ENCODE peak calls at places on chromosomes 3 and 15, in six cellular contexts. K is cardiac fibroblast, A is NB4, Z is fibroblast of mammary gland, D is RWPE1, P is HFFc6. M is an unnamed sample.

GRCh38 chr15:36271048-36271447 is 308.4 kb upstream of the CDIN1 start:
- DNase-seq in K (no peak), A (no peak), Z (no peak), D (no peak), P (no peak), M (no peak)

GRCh38 chr3:32399030-32399620 is 7.5 kb downstream of the CMTM7 start:
- DNase-seq in K (peak), A (peak), Z (peak), D (no peak), P (peak), M (peak)

GRCh38 chr3:127597020-127597771 is 1.0 kb upstream of the MCM2 start:
- DNase-seq in K (no peak), A (peak), Z (no peak), D (no peak), P (no peak), M (no peak)

GRCh38 chr15:96974761-96975160 is 644.3 kb downstream of the NR2F2 start:
- DNase-seq in K (peak), A (no peak), Z (peak), D (no peak), P (no peak), M (no peak)

GRCh38 chr15:71261418-71261817 is 146.1 kb downstream of the THSD4 start:
- DNase-seq in K (no peak), A (no peak), Z (no peak), D (no peak), P (no peak), M (no peak)

GRCh38 chr3:33211444-33211843 is 7.2 kb downstream of the SUSD5 start:
- DNase-seq in K (peak), A (no peak), Z (peak), D (peak), P (peak), M (peak)

GRCh38 chr3:32540899-32541298 is 29.8 kb downstream of the DYNC1LI1 start:
- DNase-seq in K (no peak), A (no peak), Z (no peak), D (no peak), P (no peak), M (no peak)

GRCh38 chr15:80803580-80804525 is 24.7 kb downstream of the CEMIP start:
- DNase-seq in K (no peak), A (no peak), Z (no peak), D (no peak), P (no peak), M (no peak)

GRCh38 chr15:25862469-25863066 is 559 bp downstream of the ATP10A start:
- DNase-seq in K (peak), A (no peak), Z (peak), D (no peak), P (no peak), M (no peak)

GRCh38 chr3:141201122-141201521 is 30.5 kb upstream of the PXYLP1 start:
- DNase-seq in K (no peak), A (no peak), Z (no peak), D (no peak), P (no peak), M (no peak)

GRCh38 chr15:87547470-87548181 is 708.9 kb downstream of the NTRK3 start:
- DNase-seq in K (peak), A (no peak), Z (no peak), D (no peak), P (no peak), M (no peak)

GRCh38 chr3:72143970-72144717 is 359.2 kb upstream of the PROK2 start:
- DNase-seq in K (no peak), A (no peak), Z (no peak), D (no peak), P (no peak), M (no peak)

GRCh38 chr3:14536837-14537589 is 3.1 kb downstream of the GRIP2 start:
- DNase-seq in K (no peak), A (no peak), Z (no peak), D (no peak), P (no peak), M (no peak)

GRCh38 chr3:196967412-196968232 is 1.0 kb downstream of the PIGZ start:
- DNase-seq in K (no peak), A (no peak), Z (no peak), D (no peak), P (no peak), M (no peak)

GRCh38 chr3:195856410-195857084 is 44.8 kb upstream of the MUC4 start:
- DNase-seq in K (no peak), A (peak), Z (no peak), D (no peak), P (no peak), M (no peak)

GRCh38 chr3:171833775-171834460 is 9.2 kb upstream of the TMEM212 start:
- DNase-seq in K (peak), A (peak), Z (peak), D (peak), P (peak), M (no peak)

GRCh38 chr15:62389887-62390792 is 225.1 kb upstream of the C2CD4B start:
- DNase-seq in K (peak), A (peak), Z (peak), D (peak), P (peak), M (peak)

GRCh38 chr3:147421184-147421912 is 12.2 kb downstream of the ZIC1 start:
- DNase-seq in K (no peak), A (no peak), Z (no peak), D (no peak), P (no peak), M (no peak)

GRCh38 chr3:128285925-128286275 is 132.6 kb downstream of the EEFSEC start:
- DNase-seq in K (no peak), A (no peak), Z (no peak), D (no peak), P (no peak), M (no peak)

GRCh38 chr15:80155001-80155377 is 2.2 kb downstream of the FAH start:
- DNase-seq in K (no peak), A (no peak), Z (no peak), D (no peak), P (no peak), M (no peak)

GRCh38 chr3:11514191-11514770 is 129.4 kb downstream of the VGLL4 start:
- DNase-seq in K (peak), A (peak), Z (peak), D (peak), P (peak), M (peak)

GRCh38 chr3:127851899-127852298 is 29.6 kb upstream of the MGLL start:
- DNase-seq in K (no peak), A (no peak), Z (no peak), D (no peak), P (no peak), M (no peak)

GRCh38 chr3:32847520-32847919 is 29.7 kb downstream of the TRIM71 start:
- DNase-seq in K (no peak), A (no peak), Z (no peak), D (no peak), P (no peak), M (no peak)

GRCh38 chr3:119580148-119580760 is 962 bp downstream of the ADPRH start:
- DNase-seq in K (no peak), A (peak), Z (peak), D (no peak), P (no peak), M (peak)

GRCh38 chr15:35023794-35024193 is 35.7 kb upstream of the ZNF770 start:
- DNase-seq in K (no peak), A (peak), Z (peak), D (peak), P (no peak), M (peak)

GRCh38 chr15:63501256-63502089 is 2.9 kb upstream of the USP3 start:
- DNase-seq in K (peak), A (no peak), Z (peak), D (peak), P (peak), M (peak)

GRCh38 chr15:77862651-77863104 is 214.8 kb downstream of the TBC1D2B start:
- DNase-seq in K (no peak), A (peak), Z (no peak), D (no peak), P (no peak), M (no peak)

GRCh38 chr3:20558161-20558560 is 372.2 kb upstream of the SGO1 start:
- DNase-seq in K (no peak), A (no peak), Z (no peak), D (no peak), P (no peak), M (no peak)

GRCh38 chr15:47570451-47570850 is 146.9 kb upstream of the SEMA6D start:
- DNase-seq in K (no peak), A (no peak), Z (no peak), D (no peak), P (no peak), M (no peak)

GRCh38 chr3:67790043-67790442 is 135.6 kb upstream of the SUCLG2 start:
- DNase-seq in K (peak), A (peak), Z (peak), D (peak), P (peak), M (peak)

GRCh38 chr3:42556089-42556632 is 25.6 kb downstream of the SEC22C start:
- DNase-seq in K (no peak), A (peak), Z (no peak), D (no peak), P (no peak), M (no peak)

DNA sequence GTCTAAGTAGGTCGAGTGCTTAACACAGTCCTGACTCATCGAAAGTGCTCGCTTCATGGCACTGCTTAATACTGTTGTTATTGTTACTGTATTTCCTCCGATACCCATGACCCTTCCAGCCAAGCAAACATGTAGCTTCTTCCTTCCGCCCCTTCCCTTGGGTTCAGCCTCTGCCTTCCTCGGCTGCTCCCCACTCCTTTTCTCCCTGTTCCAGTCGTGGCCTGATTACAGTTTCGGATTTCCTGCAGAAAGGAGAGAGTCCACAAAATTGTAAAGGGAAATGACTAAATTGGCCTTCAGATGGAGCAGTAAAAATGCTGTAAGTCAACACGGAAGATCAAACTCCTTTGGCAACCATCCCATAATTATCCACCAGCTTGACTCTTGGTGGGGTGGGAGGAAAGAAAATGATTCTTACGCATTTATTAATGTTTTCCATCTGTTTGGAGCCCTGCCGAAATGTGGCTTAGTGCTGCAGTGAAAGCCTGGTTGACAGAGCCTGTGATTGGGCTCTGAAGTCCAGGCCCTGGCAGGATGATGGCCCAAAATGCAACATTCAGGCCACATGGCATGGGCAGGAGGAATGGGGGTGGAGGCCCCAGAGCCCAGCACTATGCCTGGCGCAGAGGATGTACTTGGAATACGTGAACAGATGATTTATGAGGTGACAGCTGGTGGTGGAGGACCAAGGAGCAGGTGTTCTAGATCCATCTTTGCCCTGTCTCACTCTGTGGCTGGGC is 37.6 kb downstream of the FAM3D start:
- DNase-seq in K (peak), A (no peak), Z (peak), D (no peak), P (peak), M (peak)
- TF ChIP-seq CTCF in K (no peak), A (no peak), Z (peak), D (no peak), P (peak), M (no peak)

DNA sequence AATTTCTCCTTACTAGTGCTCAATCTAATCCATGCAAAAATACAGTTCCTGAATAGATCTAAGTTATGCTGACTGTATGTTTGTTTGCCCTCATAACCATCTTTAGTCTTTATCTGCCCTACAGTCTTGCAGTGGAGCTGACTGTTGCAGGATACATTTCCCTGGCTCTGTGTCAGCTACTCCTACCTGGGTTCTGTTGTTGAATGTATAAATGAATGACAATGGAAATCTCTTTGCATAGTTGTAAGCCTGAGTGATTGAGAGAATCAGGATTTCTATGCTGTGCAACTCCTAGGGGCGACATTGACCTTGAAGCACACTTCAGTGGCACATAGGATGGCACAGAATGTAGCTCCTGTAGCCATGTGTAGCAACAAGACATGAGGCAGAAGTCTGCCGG is 16.0 kb upstream of the ZBBX start:
- DNase-seq in K (no peak), A (no peak), Z (no peak), D (no peak), P (no peak), M (no peak)
- TF ChIP-seq CTCF in K (no peak), A (no peak), Z (no peak), D (no peak), P (no peak), M (no peak)

GRCh38 chr15:81809543-81809942 is 236.3 kb downstream of the MEX3B start:
- DNase-seq in K (no peak), A (peak), Z (peak), D (peak), P (no peak), M (no peak)
- TF ChIP-seq CTCF in K (no peak), A (peak), Z (no peak), D (peak), P (peak), M (no peak)

DNA sequence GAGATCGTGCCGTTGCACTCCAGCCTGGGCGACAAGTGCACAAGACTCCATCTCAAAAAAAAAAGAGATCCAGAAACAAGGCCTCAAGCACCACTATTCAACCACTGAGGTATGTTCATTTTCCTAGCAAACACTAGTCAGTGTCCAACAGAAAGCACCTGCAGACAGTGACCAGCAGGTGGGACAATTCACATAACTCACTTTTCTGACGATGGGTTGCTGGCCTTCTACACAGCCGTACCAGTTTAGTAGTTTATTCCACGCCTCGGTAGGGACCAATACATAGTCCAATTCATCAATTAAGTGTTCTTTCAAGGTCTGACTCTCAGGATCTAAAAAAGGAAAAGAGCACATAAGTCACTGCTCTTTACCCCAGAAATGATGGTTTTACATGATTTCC is 12.4 kb downstream of the USP4 start:
- DNase-seq in K (peak), A (peak), Z (peak), D (no peak), P (no peak), M (peak)
- TF ChIP-seq CTCF in K (peak), A (no peak), Z (peak), D (no peak), P (peak), M (no peak)